ENCODE peak calls at places on chromosomes 11 and 22, in ten cellular contexts. K is fibroblast of the aortic adventitia, D is endothelial cell of umbilical vein, F is AG10803, X is AG04450, E is mesothelial cell of epicardium, A is SK-N-SH, M is astrocyte of the spinal cord, J is HFF-Myc, L is neural crest cell. I is an unnamed sample.
A peak's percentile ranks its signal among the peaks of the same experiment; 100 is the strongest.

GRCh38 chr11:68956142-68956541 is 24.6 kb downstream of the MRGPRD start:
- DNase-seq in M (no peak), E (no peak), K (no peak), F (no peak), D (no peak), L (peak; percentile 23), X (no peak), A (peak; percentile 70), J (no peak), I (no peak)

GRCh38 chr11:79030448-79030847 is 410.4 kb downstream of the TENM4 start:
- DNase-seq in M (no peak), L (no peak), F (no peak), K (no peak), J (no peak), D (no peak), A (no peak), X (no peak), E (no peak), I (no peak)

GRCh38 chr11:32213223-32213622 is 122.3 kb downstream of the RCN1 start:
- DNase-seq in E (no peak), A (no peak), X (peak; percentile 23), K (peak; percentile 58), J (peak; percentile 10), F (peak; percentile 73), M (peak; percentile 53), L (no peak), D (no peak), I (no peak)

GRCh38 chr11:1493650-1494244 is 7.2 kb upstream of the MOB2 start:
- DNase-seq in M (no peak), K (no peak), E (no peak), L (no peak), F (no peak), D (peak; percentile 12), A (no peak), X (no peak), J (no peak), I (no peak)

GRCh38 chr11:63890368-63890767 is 26.6 kb downstream of the RCOR2 start:
- DNase-seq in D (no peak), M (no peak), X (no peak), K (no peak), A (no peak), L (no peak), E (no peak), J (no peak), F (no peak), I (no peak)

GRCh38 chr22:29149841-29150555 is 55.7 kb upstream of the EMID1 start:
- DNase-seq in K (no peak), D (no peak), M (no peak), X (no peak), E (no peak), L (peak; percentile 46), A (no peak), J (no peak), F (no peak), I (no peak)

GRCh38 chr22:33006955-33007318 is 51.2 kb downstream of the SYN3 start:
- DNase-seq in L (no peak), M (no peak), X (no peak), F (no peak), E (no peak), K (no peak), J (no peak), A (no peak), D (no peak), I (no peak)

GRCh38 chr11:44760917-44761545 is 34.3 kb downstream of the TSPAN18 start:
- DNase-seq in X (peak; percentile 52), M (peak; percentile 72), A (peak; percentile 54), F (peak; percentile 79), E (peak; percentile 38), J (no peak), K (peak; percentile 91), L (no peak), D (peak; percentile 92), I (peak; percentile 39)

GRCh38 chr11:117198613-117199012 is 557 bp upstream of the TAGLN start:
- DNase-seq in K (no peak), A (no peak), L (no peak), X (no peak), F (no peak), M (no peak), J (no peak), D (no peak), E (no peak), I (no peak)

GRCh38 chr11:117199061-117199915 is at the start of gene TAGLN:
- DNase-seq in E (peak; percentile 83), F (peak; percentile 95), L (peak; percentile 15), X (peak; percentile 91), J (no peak), D (peak; percentile 37), K (peak; percentile 92), M (peak; percentile 97), A (no peak), I (peak; percentile 86)

GRCh38 chr11:117195761-117196160 is 3.4 kb upstream of the TAGLN start:
- DNase-seq in E (no peak), L (no peak), A (no peak), K (no peak), F (no peak), X (no peak), D (no peak), M (no peak), J (no peak), I (no peak)

GRCh38 chr11:117197006-117197405 is 2.2 kb upstream of the TAGLN start:
- DNase-seq in A (no peak), X (no peak), E (no peak), L (no peak), F (no peak), J (no peak), D (no peak), M (no peak), K (no peak), I (no peak)

GRCh38 chr11:117197516-117198456 is 1.4 kb upstream of the TAGLN start:
- DNase-seq in E (peak; percentile 60), D (no peak), K (no peak), J (no peak), M (no peak), F (no peak), L (peak; percentile 31), A (peak; percentile 77), X (no peak), I (no peak)
- TF ChIP-seq CTCF in E (no peak), D (peak; percentile 36), K (peak; percentile 50), J (peak; percentile 56), M (peak; percentile 63), F (peak; percentile 45), L (peak; percentile 55), A (peak; percentile 49), X (peak; percentile 70), I (peak; percentile 52)

DNA sequence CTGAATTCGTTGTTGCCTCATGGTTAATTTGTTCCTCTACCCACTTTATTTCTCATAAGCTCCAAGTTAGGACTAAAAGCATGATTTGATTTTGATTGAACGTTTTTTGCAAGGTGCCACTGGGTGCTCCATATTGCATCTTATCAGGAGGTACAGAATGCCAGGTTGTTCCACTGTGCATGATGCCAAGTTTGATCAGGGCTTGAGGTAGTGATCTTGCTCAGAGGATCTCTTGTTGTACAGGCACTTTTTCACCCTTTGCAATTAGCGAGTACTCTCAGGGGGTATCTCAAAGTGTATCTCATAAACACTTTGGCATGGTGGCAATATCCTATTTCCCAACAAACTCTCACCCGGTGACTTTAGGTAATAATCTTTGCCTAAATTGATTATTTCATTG is 4.0 kb downstream of the GRAP2 start:
- DNase-seq in J (no peak), L (no peak), E (no peak), K (no peak), X (no peak), F (no peak), M (no peak), A (no peak), D (no peak), I (no peak)
- TF ChIP-seq CTCF in J (no peak), L (no peak), E (no peak), K (no peak), X (no peak), F (no peak), M (no peak), A (no peak), D (no peak), I (no peak)

GRCh38 chr22:46719921-46720320 is 18.1 kb downstream of the CERK start:
- DNase-seq in M (no peak), X (no peak), L (no peak), F (no peak), A (no peak), E (no peak), K (no peak), D (no peak), J (no peak), I (no peak)
- TF ChIP-seq CTCF in M (no peak), X (no peak), L (no peak), F (no peak), A (no peak), E (no peak), K (no peak), D (no peak), J (no peak), I (no peak)

DNA sequence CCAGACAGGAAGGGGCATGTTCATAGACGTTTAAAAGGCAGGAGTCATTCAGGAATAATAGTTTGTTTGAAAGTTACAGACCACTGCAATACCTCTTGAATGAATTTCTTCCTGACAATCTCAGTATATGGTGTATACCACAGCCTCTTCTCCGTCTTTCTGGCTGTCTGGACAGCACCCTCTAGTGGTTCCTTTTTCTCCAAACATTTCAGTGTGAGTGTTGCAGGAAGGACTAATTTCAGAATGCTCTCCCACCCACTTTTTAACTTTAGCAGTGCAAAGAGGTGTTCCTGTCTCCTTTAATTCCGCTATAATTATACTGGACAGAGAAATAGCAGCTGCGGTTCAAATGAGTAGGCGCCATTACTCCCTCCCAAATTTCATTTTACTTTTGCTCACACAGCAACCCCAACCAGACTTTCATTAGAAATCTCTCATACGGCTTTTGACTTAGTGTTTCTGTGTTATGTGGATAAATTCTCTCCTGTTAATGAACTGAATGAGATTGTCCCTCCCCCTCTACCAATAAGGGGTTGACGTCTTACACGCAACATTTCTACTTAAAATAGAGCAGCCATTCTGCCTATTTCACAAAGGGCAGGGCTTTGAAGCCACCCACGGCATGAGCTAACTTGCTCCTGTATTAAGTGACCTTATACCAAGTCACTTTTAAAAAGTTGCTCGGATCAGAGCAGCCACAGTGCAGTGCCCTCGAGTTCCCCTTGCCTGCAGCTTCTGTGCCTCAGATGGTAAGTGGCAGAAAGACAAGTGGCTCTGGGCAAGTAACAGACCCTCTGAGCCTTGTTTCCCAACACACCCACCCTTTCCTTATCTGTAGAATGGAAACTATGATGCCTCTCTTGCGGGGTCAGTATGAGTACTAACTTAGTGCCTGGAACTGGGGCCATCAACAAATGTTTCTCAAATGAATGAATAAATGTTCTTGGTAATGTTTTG is 368.6 kb downstream of the OPCML start:
- DNase-seq in M (peak; percentile 5), X (peak; percentile 15), A (peak; percentile 55), E (no peak), F (peak; percentile 57), D (no peak), K (peak; percentile 2), L (no peak), J (no peak), I (no peak)
- TF ChIP-seq CTCF in M (peak; percentile 37), X (peak; percentile 76), A (peak; percentile 38), E (peak; percentile 71), F (peak; percentile 74), D (peak; percentile 35), K (peak; percentile 27), L (peak; percentile 87), J (no peak), I (peak; percentile 70)

DNA sequence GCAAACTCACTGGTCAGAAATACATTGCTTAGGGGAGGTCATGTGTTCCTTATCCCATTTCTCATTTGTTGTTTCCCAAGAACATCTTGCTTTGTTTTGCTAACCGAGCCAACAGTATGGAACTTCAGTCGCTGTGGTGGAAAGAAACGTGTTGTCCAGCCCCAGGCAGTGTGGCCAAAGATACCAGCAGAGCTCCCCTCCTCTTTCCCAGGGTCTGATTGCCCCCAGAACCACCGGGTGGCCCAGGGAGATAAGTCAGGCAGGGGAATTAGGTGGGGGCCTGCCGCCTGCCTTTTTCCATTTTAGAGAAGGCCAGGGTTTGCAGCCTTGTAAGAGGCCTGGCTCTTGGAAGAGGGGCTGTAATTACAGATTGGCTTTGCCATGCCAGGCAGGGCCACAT is 98.7 kb upstream of the CRYBB3 start:
- DNase-seq in A (peak; percentile 60), E (no peak), X (no peak), J (no peak), F (no peak), L (no peak), M (no peak), K (peak; percentile 16), D (peak; percentile 70), I (no peak)
- TF ChIP-seq CTCF in A (no peak), E (no peak), X (no peak), J (no peak), F (no peak), L (no peak), M (no peak), K (no peak), D (no peak), I (no peak)

I was measured in BJ.